ENCODE peak calls at places on chromosomes 3 and 15, in five cellular contexts. V is endothelial cell of umbilical vein, N is PC-3, T is testis, C is heart right ventricle. H is an unnamed sample. For H3K4me1, the result is how much of the 10 kb centered on the place peaks cover.

GRCh38 chr15:38671675-38672141 is 107.1 kb upstream of the RASGRP1 start:
- DNase-seq in N (no peak), C (no peak), V (no peak), T (no peak), H (no peak)

GRCh38 chr15:67176195-67176971 is 78.1 kb downstream of the AAGAB start:
- DNase-seq in T (no peak), C (no peak), N (no peak), V (peak), H (no peak)

GRCh38 chr3:192246847-192247520 is 480.4 kb downstream of the FGF12 start:
- DNase-seq in N (no peak), C (no peak), T (no peak), V (no peak), H (no peak)

GRCh38 chr3:111359261-111360030 is 182.6 kb upstream of the CD96 start:
- DNase-seq in T (no peak), N (no peak), V (no peak), C (no peak), H (no peak)

GRCh38 chr3:23028294-23028693 is 174.8 kb upstream of the UBE2E2 start:
- DNase-seq in N (no peak), C (no peak), V (no peak), T (no peak), H (no peak)

GRCh38 chr3:194640829-194641228 is 7.6 kb upstream of the TMEM44 start:
- DNase-seq in V (peak), N (peak), T (no peak), C (no peak), H (no peak)

GRCh38 chr3:52072020-52072419 is 15.6 kb upstream of the DUSP7 start:
- DNase-seq in T (no peak), C (no peak), V (no peak), N (no peak), H (no peak)

GRCh38 chr3:156513619-156514018 is 41.3 kb downstream of the SSR3 start:
- DNase-seq in T (no peak), N (peak), V (no peak), C (no peak), H (no peak)

GRCh38 chr3:155871746-155872158 is 1.3 kb downstream of the GMPS start:
- DNase-seq in C (no peak), V (no peak), T (no peak), N (no peak), H (no peak)

GRCh38 chr3:48952510-48953118 is 34.0 kb downstream of the ARIH2 start:
- DNase-seq in N (peak), T (peak), C (peak), V (peak), H (peak)

GRCh38 chr3:127482216-127483004 is 108.1 kb downstream of the TPRA1 start:
- DNase-seq in V (no peak), N (no peak), C (no peak), T (peak), H (no peak)

GRCh38 chr3:72247645-72248388 is 462.9 kb upstream of the PROK2 start:
- DNase-seq in V (no peak), N (no peak), T (no peak), C (no peak), H (peak)

GRCh38 chr15:70053703-70054229 is 44.0 kb downstream of the TLE3 start:
- DNase-seq in T (no peak), C (no peak), N (no peak), V (no peak), H (no peak)

GRCh38 chr15:56215769-56216168 is 27.9 kb downstream of the RFX7 start:
- DNase-seq in V (no peak), C (no peak), T (no peak), N (no peak), H (no peak)

GRCh38 chr3:29331035-29331434 is 50.2 kb downstream of the RBMS3 start:
- DNase-seq in C (no peak), T (no peak), N (no peak), V (no peak), H (no peak)

GRCh38 chr3:156303316-156303715 is 182.9 kb downstream of the KCNAB1 start:
- DNase-seq in C (no peak), N (no peak), V (no peak), T (no peak), H (no peak)

GRCh38 chr3:102181202-102181920 is 253.5 kb upstream of the ZPLD1 start:
- DNase-seq in C (no peak), T (no peak), N (peak), V (peak), H (no peak)

GRCh38 chr3:27574438-27574795 is 90.2 kb upstream of the SLC4A7 start:
- DNase-seq in V (no peak), N (no peak), T (no peak), C (no peak), H (no peak)

GRCh38 chr3:151686257-151686656 is 47.5 kb upstream of the AADACL2 start:
- DNase-seq in N (no peak), V (no peak), C (no peak), T (no peak), H (no peak)

GRCh38 chr15:77482570-77482969 is 61.9 kb downstream of the HMG20A start:
- DNase-seq in V (peak), T (no peak), C (no peak), N (peak), H (no peak)

GRCh38 chr3:121483290-121483689 is 62.5 kb downstream of the POLQ start:
- DNase-seq in T (no peak), C (no peak), N (no peak), V (no peak), H (no peak)

GRCh38 chr3:85670626-85671025 is 711.8 kb downstream of the CADM2 start:
- DNase-seq in C (no peak), N (peak), V (no peak), T (no peak), H (no peak)

GRCh38 chr3:32733631-32734229 is 48.7 kb downstream of the CNOT10 start:
- DNase-seq in C (no peak), N (peak), V (peak), T (no peak), H (no peak)

GRCh38 chr3:150497956-150498355 is 48.3 kb downstream of the SERP1 start:
- DNase-seq in T (no peak), V (peak), N (peak), C (no peak), H (no peak)

GRCh38 chr15:47908950-47909670 is 191.8 kb downstream of the SEMA6D start:
- DNase-seq in V (no peak), C (no peak), N (peak), T (no peak), H (no peak)

GRCh38 chr3:182485306-182485705 is 308.0 kb upstream of the ATP11B start:
- DNase-seq in T (no peak), N (peak), V (no peak), C (no peak), H (no peak)

GRCh38 chr3:71103430-71103881 is 480.1 kb downstream of the FOXP1 start:
- DNase-seq in T (no peak), C (peak), N (peak), V (peak), H (peak)

GRCh38 chr15:99433757-99434211 is 132.0 kb upstream of the MEF2A start:
- DNase-seq in N (no peak), T (no peak), C (peak), V (no peak), H (peak)

GRCh38 chr3:134373942-134374790 is at the start of gene AMOTL2:
- DNase-seq in T (peak), V (peak), N (peak), C (peak), H (peak)

GRCh38 chr3:101902041-101902440 is 52.7 kb downstream of the NFKBIZ start:
- DNase-seq in T (no peak), C (no peak), V (peak), N (peak), H (no peak)

GRCh38 chr15:78931439-78931981 is 13.3 kb downstream of the CTSH start:
- DNase-seq in T (no peak), V (no peak), C (no peak), N (no peak), H (no peak)

GRCh38 chr3:4904801-4905695 is 74.2 kb upstream of the BHLHE40 start:
- DNase-seq in V (peak), N (peak), C (no peak), T (no peak), H (peak)

GRCh38 chr15:80207887-80208286 is 44.1 kb downstream of the CTXND1 start:
- DNase-seq in T (no peak), V (no peak), C (no peak), N (no peak), H (no peak)

GRCh38 chr15:40239671-40240618 is 1.1 kb downstream of the PAK6 start:
- DNase-seq in C (no peak), N (peak), T (no peak), V (no peak), H (no peak)

GRCh38 chr15:22839046-22839705 is 710 bp downstream of the NIPA2 start:
- DNase-seq in C (no peak), T (no peak), N (no peak), V (peak), H (no peak)

GRCh38 chr15:93288718-93289117 is 199.7 kb upstream of the RGMA start:
- DNase-seq in N (no peak), V (no peak), C (no peak), T (no peak), H (peak)

GRCh38 chr15:42670441-42670840 is 66.5 kb downstream of the CDAN1 start:
- DNase-seq in N (no peak), T (no peak), V (no peak), C (no peak), H (no peak)

GRCh38 chr15:55589297-55589696 is 1.2 kb upstream of the PYGO1 start:
- DNase-seq in V (no peak), N (no peak), C (no peak), T (no peak), H (no peak)

GRCh38 chr15:31457631-31458526 is 131.2 kb downstream of the KLF13 start:
- DNase-seq in N (peak), C (no peak), V (no peak), T (no peak), H (no peak)

GRCh38 chr3:193640728-193641127 is 47.7 kb downstream of the OPA1 start:
- DNase-seq in V (no peak), T (no peak), N (no peak), C (no peak), H (no peak)

GRCh38 chr3:193640165-193640706 is 47.2 kb downstream of the OPA1 start:
- DNase-seq in V (no peak), T (no peak), N (no peak), C (no peak), H (no peak)

GRCh38 chr3:193638833-193639232 is 45.8 kb downstream of the OPA1 start:
- DNase-seq in T (no peak), V (no peak), N (no peak), C (no peak), H (no peak)

GRCh38 chr3:193641376-193641775 is 48.4 kb downstream of the OPA1 start:
- DNase-seq in C (no peak), T (no peak), V (no peak), N (no peak), H (no peak)

DNA sequence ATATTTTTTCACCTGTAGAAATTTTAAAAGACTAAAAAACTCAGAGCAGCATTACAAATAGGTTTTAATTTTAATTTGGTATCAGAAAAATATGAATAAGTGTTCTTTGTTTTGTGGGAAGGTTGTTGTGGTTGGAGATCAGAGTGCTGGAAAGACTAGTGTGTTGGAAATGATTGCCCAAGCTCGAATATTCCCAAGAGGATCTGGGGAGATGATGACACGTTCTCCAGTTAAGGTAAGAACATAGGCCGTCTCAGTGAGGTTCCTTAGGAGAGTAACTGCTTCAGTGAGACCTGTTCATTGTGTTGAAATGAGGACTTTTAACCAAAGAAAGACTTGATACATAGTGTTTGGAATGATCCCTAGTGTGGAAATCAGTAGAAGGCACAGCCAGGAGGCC is 44.8 kb downstream of the OPA1 start:
- DNase-seq in N (no peak), C (no peak), V (no peak), T (no peak), H (no peak)
- H3K4me1 ChIP-seq in N (under half), C (under half), V (under half), T (under half), H (under half)

GRCh38 chr3:77247063-77247462 is 207.2 kb downstream of the ROBO2 start:
- DNase-seq in T (no peak), N (no peak), C (no peak), V (no peak), H (no peak)
- H3K27ac ChIP-seq in T (no peak), N (no peak), C (no peak), V (no peak), H (no peak)

GRCh38 chr3:18135083-18135814 is 289.9 kb downstream of the SATB1 start:
- DNase-seq in C (no peak), V (no peak), T (no peak), N (no peak), H (no peak)
- TF ChIP-seq CTCF in C (no peak), V (no peak), T (no peak), N (no peak), H (no peak)

GRCh38 chr15:92021765-92022164 is 168.3 kb downstream of the SLCO3A1 start:
- DNase-seq in C (no peak), N (no peak), T (no peak), V (no peak), H (no peak)
- H3K4me1 ChIP-seq in C (half or more), N (under half), T (under half), V (under half), H (under half)

H was measured in body of pancreas.